ENCODE peak calls at places on chromosomes 7 and 10, in six cellular contexts. X is transverse colon, B is endothelial cell of umbilical vein, D is breast epithelium, W is prostate gland, E is suprapubic skin. Y is an unnamed sample.
A peak's percentile ranks its signal among the peaks of the same experiment; 100 is the strongest.

GRCh38 chr10:112721080-112721698 is 228.9 kb upstream of the TCF7L2 start:
- DNase-seq in X (no peak), B (peak; percentile 54), D (no peak), W (peak; percentile 24), E (no peak), Y (no peak)

GRCh38 chr7:137874390-137874789 is 27.6 kb upstream of the DGKI start:
- DNase-seq in X (no peak), B (peak; percentile 43), D (no peak), W (no peak), E (no peak), Y (no peak)

GRCh38 chr10:71971769-71972555 is 7.8 kb downstream of the CHST3 start:
- DNase-seq in X (no peak), B (no peak), D (no peak), W (no peak), E (no peak), Y (no peak)

GRCh38 chr7:33357846-33358245 is 228.5 kb downstream of the BBS9 start:
- DNase-seq in X (no peak), B (no peak), D (no peak), W (no peak), E (no peak), Y (no peak)

GRCh38 chr7:80941206-80941758 is 22.4 kb upstream of the SEMA3C start:
- DNase-seq in X (no peak), B (no peak), D (no peak), W (no peak), E (no peak), Y (no peak)

GRCh38 chr7:128231021-128231420 is 10.1 kb upstream of the LEP start:
- DNase-seq in X (no peak), B (no peak), D (no peak), W (peak; percentile 50), E (no peak), Y (no peak)

GRCh38 chr10:489335-489734 is 200.1 kb downstream of the DIP2C start:
- DNase-seq in X (no peak), B (no peak), D (no peak), W (no peak), E (peak; percentile 50), Y (no peak)

GRCh38 chr7:104156842-104157277 is 51.0 kb downstream of the ORC5 start:
- DNase-seq in X (no peak), B (peak; percentile 44), D (no peak), W (no peak), E (no peak), Y (no peak)

GRCh38 chr7:42315631-42316030 is 78.6 kb upstream of the GLI3 start:
- DNase-seq in X (no peak), B (no peak), D (no peak), W (no peak), E (no peak), Y (no peak)

GRCh38 chr7:45650404-45651055 is 76.4 kb downstream of the ADCY1 start:
- DNase-seq in X (no peak), B (no peak), D (no peak), W (no peak), E (peak; percentile 70), Y (no peak)

GRCh38 chr7:100566018-100566531 is 7.6 kb downstream of the SAP25 start:
- DNase-seq in X (no peak), B (no peak), D (no peak), W (no peak), E (no peak), Y (no peak)

GRCh38 chr10:80465839-80466590 is 11.9 kb downstream of the TSPAN14 start:
- DNase-seq in X (no peak), B (no peak), D (no peak), W (no peak), E (no peak), Y (no peak)

GRCh38 chr10:12097791-12098190 is 29.0 kb downstream of the DHTKD1 start:
- DNase-seq in X (peak; percentile 32), B (no peak), D (peak; percentile 31), W (no peak), E (no peak), Y (no peak)

GRCh38 chr7:51817694-51818093 is 501.1 kb upstream of the COBL start:
- DNase-seq in X (no peak), B (no peak), D (no peak), W (no peak), E (no peak), Y (no peak)

GRCh38 chr10:132577350-132578005 is 39.9 kb downstream of the INPP5A start:
- DNase-seq in X (no peak), B (no peak), D (no peak), W (no peak), E (no peak), Y (peak; percentile 75)

GRCh38 chr7:139588632-139589031 is 65.1 kb downstream of the CLEC2L start:
- DNase-seq in X (no peak), B (no peak), D (no peak), W (no peak), E (no peak), Y (peak; percentile 74)

GRCh38 chr7:158128572-158128971 is 459.1 kb downstream of the PTPRN2 start:
- DNase-seq in X (no peak), B (no peak), D (no peak), W (no peak), E (peak; percentile 41), Y (peak; percentile 48)

GRCh38 chr7:158126661-158127060 is 461.0 kb downstream of the PTPRN2 start:
- DNase-seq in X (no peak), B (no peak), D (no peak), W (no peak), E (no peak), Y (peak; percentile 40)

GRCh38 chr7:158125721-158126120 is 461.9 kb downstream of the PTPRN2 start:
- DNase-seq in X (no peak), B (no peak), D (no peak), W (no peak), E (peak; percentile 47), Y (peak; percentile 44)

GRCh38 chr7:158129037-158130022 is 458.3 kb downstream of the PTPRN2 start:
- DNase-seq in X (no peak), B (no peak), D (no peak), W (no peak), E (no peak), Y (peak; percentile 34)

DNA sequence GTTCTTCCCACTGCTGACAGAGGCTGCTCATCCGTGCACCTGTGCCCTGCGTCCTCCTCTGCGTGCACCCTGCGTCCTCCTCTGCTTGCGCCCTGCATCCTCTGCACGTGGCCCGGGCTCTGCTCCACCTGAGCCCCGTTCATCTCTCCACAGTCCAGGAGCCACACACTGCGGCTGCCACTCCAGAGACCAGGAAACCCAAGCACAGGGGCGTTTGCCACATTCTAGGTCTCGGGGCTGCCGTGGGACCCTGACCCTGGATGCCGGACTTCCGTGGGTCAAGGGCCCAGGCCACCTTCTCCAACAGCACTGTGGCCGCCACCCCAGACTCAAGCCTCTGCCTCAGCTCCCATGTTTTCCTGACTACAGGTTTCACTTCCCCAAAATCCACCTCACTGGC is 460.4 kb downstream of the PTPRN2 start:
- DNase-seq in X (no peak), B (no peak), D (no peak), W (no peak), E (peak; percentile 69), Y (peak; percentile 42)
- H3K9me3 ChIP-seq in X (no peaks in the 10 kb centered on the region), B (peaks cover 5% of the 10 kb centered on the region), D (peaks cover 26% of the 10 kb centered on the region), W (no peaks in the 10 kb centered on the region), E (no peaks in the 10 kb centered on the region), Y (no peaks in the 10 kb centered on the region)

DNA sequence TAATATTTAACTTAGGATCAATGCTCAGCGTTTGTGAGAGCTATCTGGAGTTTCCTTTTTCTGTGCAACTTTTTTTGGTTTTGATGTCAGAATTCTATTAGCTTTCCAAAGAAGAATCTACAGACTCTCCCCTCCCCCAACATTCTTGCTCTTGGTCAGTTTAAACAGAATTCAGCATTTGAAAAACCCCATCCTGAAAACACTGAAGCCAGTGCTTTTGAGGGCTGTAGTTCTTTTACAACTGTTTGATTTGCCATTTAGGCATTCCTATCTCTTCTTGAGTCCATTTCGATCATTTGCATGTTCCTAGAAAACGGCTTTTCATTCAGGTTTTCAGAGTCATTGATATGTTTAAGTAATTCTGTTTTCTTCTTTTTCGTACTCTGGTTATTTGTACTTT is 15.7 kb upstream of the CXCL12 start:
- DNase-seq in X (no peak), B (no peak), D (no peak), W (no peak), E (no peak), Y (no peak)
- TF ChIP-seq POLR2A in X (no peak), B (no peak), D (no peak), W (no peak), E (no peak), Y (no peak)

DNA sequence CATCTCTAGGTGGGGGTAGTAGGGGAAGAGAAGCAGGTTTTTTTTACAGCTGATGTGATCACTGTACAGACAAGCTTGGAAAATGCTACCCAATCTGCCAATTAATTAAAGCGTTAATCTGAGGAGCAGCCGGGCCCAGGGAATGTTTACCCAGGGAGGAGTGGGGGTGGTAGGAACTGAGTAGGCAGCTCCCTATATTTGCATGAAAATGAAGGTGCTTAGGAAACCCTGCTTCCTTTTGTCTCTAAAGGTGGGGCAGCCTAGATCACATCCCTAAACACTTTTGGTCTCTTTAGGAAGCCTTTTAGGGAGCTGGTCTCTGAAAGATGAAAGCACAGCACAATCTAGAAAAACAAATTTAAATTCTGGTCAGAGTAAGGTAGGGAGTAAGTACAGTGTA is 53.0 kb upstream of the NFKB2 start:
- DNase-seq in X (no peak), B (peak; percentile 9), D (no peak), W (no peak), E (no peak), Y (no peak)
- TF ChIP-seq POLR2AphosphoS5 in X (no peak), B (no peak), D (no peak), W (no peak), E (no peak), Y (no peak)

GRCh38 chr7:158587425-158588084 is at the start of gene PTPRN2:
- DNase-seq in X (peak; percentile 72), B (peak; percentile 11), D (peak; percentile 17), W (peak; percentile 66), E (no peak), Y (peak; percentile 70)
- H3K9me3 ChIP-seq in X (no peaks in the 10 kb centered on the region), B (no peaks in the 10 kb centered on the region), D (no peaks in the 10 kb centered on the region), W (no peaks in the 10 kb centered on the region), E (no peaks in the 10 kb centered on the region), Y (no peaks in the 10 kb centered on the region)

Y was measured in sigmoid colon.